ENCODE peak calls at places on chromosomes 16 and 17, in five cellular contexts. One of them, this sample, is unnamed.

GRCh38 chr16:66425651-66426050 is 1.4 kb upstream of the BEAN1 start:
- DNase-seq in RWPE1: no peak
- DNase-seq in anterior cingulate cortex: no peak
- DNase-seq in cardiac fibroblast: no peak
- DNase-seq in hippocampal formation: no peak
- DNase-seq in this sample: no peak

GRCh38 chr17:82104797-82105416 is 6.9 kb upstream of the FASN start:
- DNase-seq in cardiac fibroblast: no peak
- DNase-seq in hippocampal formation: no peak
- DNase-seq in RWPE1: no peak
- DNase-seq in anterior cingulate cortex: no peak
- DNase-seq in this sample: no peak

GRCh38 chr17:78923660-78924453 is 1.3 kb downstream of the TIMP2 start:
- DNase-seq in hippocampal formation: no peak
- DNase-seq in anterior cingulate cortex: no peak
- DNase-seq in RWPE1: peak
- DNase-seq in cardiac fibroblast: no peak
- DNase-seq in this sample: no peak

GRCh38 chr17:409308-409847 is 56.8 kb upstream of the RPH3AL start:
- DNase-seq in anterior cingulate cortex: no peak
- DNase-seq in hippocampal formation: no peak
- DNase-seq in RWPE1: no peak
- DNase-seq in cardiac fibroblast: no peak
- DNase-seq in this sample: no peak

GRCh38 chr17:31495049-31495885 is 103.8 kb downstream of the RAB11FIP4 start:
- DNase-seq in cardiac fibroblast: no peak
- DNase-seq in RWPE1: no peak
- DNase-seq in anterior cingulate cortex: no peak
- DNase-seq in hippocampal formation: no peak
- DNase-seq in this sample: no peak

GRCh38 chr17:75411328-75412067 is 6.0 kb upstream of the GRB2 start:
- DNase-seq in anterior cingulate cortex: no peak
- DNase-seq in hippocampal formation: no peak
- DNase-seq in cardiac fibroblast: no peak
- DNase-seq in RWPE1: no peak
- DNase-seq in this sample: no peak

GRCh38 chr16:84482951-84483881 is 21.2 kb downstream of the MEAK7 start:
- DNase-seq in hippocampal formation: no peak
- DNase-seq in cardiac fibroblast: no peak
- DNase-seq in anterior cingulate cortex: no peak
- DNase-seq in RWPE1: no peak
- DNase-seq in this sample: no peak

GRCh38 chr17:17741346-17742023 is 60.2 kb downstream of the RAI1 start:
- DNase-seq in cardiac fibroblast: peak
- DNase-seq in anterior cingulate cortex: peak
- DNase-seq in hippocampal formation: peak
- DNase-seq in RWPE1: no peak
- DNase-seq in this sample: no peak

GRCh38 chr17:2892305-2892971 is 96.2 kb downstream of the RAP1GAP2 start:
- DNase-seq in hippocampal formation: no peak
- DNase-seq in RWPE1: peak
- DNase-seq in cardiac fibroblast: peak
- DNase-seq in anterior cingulate cortex: no peak
- DNase-seq in this sample: no peak

GRCh38 chr17:75077490-75078096 is 10.2 kb upstream of the SLC16A5 start:
- DNase-seq in RWPE1: no peak
- DNase-seq in anterior cingulate cortex: peak
- DNase-seq in hippocampal formation: peak
- DNase-seq in cardiac fibroblast: peak
- DNase-seq in this sample: peak

GRCh38 chr17:9336817-9337216 is 238.8 kb downstream of the STX8 start:
- DNase-seq in hippocampal formation: no peak
- DNase-seq in RWPE1: no peak
- DNase-seq in cardiac fibroblast: no peak
- DNase-seq in anterior cingulate cortex: no peak
- DNase-seq in this sample: no peak

GRCh38 chr16:12500771-12501170 is 302.9 kb downstream of the CPPED1 start:
- DNase-seq in cardiac fibroblast: no peak
- DNase-seq in anterior cingulate cortex: no peak
- DNase-seq in hippocampal formation: no peak
- DNase-seq in RWPE1: no peak
- DNase-seq in this sample: no peak

GRCh38 chr16:48101069-48101674 is 54.6 kb downstream of the ABCC12 start:
- DNase-seq in RWPE1: peak
- DNase-seq in anterior cingulate cortex: no peak
- DNase-seq in hippocampal formation: no peak
- DNase-seq in cardiac fibroblast: no peak
- DNase-seq in this sample: no peak

GRCh38 chr17:4001048-4001590 is 36.9 kb upstream of the ATP2A3 start:
- DNase-seq in hippocampal formation: no peak
- DNase-seq in RWPE1: no peak
- DNase-seq in anterior cingulate cortex: no peak
- DNase-seq in cardiac fibroblast: peak
- DNase-seq in this sample: no peak

GRCh38 chr16:47574091-47575054 is 113.2 kb downstream of the PHKB start:
- DNase-seq in hippocampal formation: no peak
- DNase-seq in anterior cingulate cortex: no peak
- DNase-seq in cardiac fibroblast: peak
- DNase-seq in RWPE1: peak
- DNase-seq in this sample: peak

GRCh38 chr16:82456683-82457082 is 170.1 kb upstream of the CDH13 start:
- DNase-seq in cardiac fibroblast: peak
- DNase-seq in anterior cingulate cortex: peak
- DNase-seq in RWPE1: peak
- DNase-seq in hippocampal formation: peak
- DNase-seq in this sample: peak

GRCh38 chr17:61353615-61354014 is 46.0 kb upstream of the TBX2 start:
- DNase-seq in cardiac fibroblast: no peak
- DNase-seq in RWPE1: no peak
- DNase-seq in hippocampal formation: no peak
- DNase-seq in anterior cingulate cortex: no peak
- DNase-seq in this sample: no peak

GRCh38 chr17:42537156-42537805 is 1.2 kb downstream of the NAGLU start:
- DNase-seq in hippocampal formation: no peak
- DNase-seq in cardiac fibroblast: no peak
- DNase-seq in anterior cingulate cortex: no peak
- DNase-seq in RWPE1: no peak
- DNase-seq in this sample: no peak